ENCODE peak calls at places on chromosomes 3 and 15, in six cellular contexts. W is BJ, I is heart left ventricle, D is HCT116, U is epithelial cell of esophagus, H is NB4. V is an unnamed sample.

GRCh38 chr15:38726187-38726586 is 161.6 kb upstream of the RASGRP1 start:
- DNase-seq in D (no peak), W (no peak), U (peak; percentile 40), I (no peak), H (no peak), V (no peak)

GRCh38 chr3:129626744-129627349 is 20.4 kb upstream of the PLXND1 start:
- DNase-seq in H (peak; percentile 94), D (peak; percentile 78), W (no peak), U (peak; percentile 67), I (peak; percentile 95), V (peak; percentile 49)

GRCh38 chr3:112372396-112372795 is 39.4 kb downstream of the CD200 start:
- DNase-seq in H (peak; percentile 70), U (peak; percentile 17), I (no peak), D (no peak), W (no peak), V (no peak)

GRCh38 chr15:99592135-99592845 is 26.5 kb downstream of the MEF2A start:
- DNase-seq in U (peak; percentile 27), I (no peak), D (no peak), H (no peak), W (no peak), V (peak; percentile 45)

GRCh38 chr15:66356069-66356358 is 471 bp downstream of the TIPIN start:
- DNase-seq in I (no peak), W (no peak), U (no peak), D (no peak), H (no peak), V (no peak)

GRCh38 chr3:100650651-100651611 is 41.5 kb downstream of the ADGRG7 start:
- DNase-seq in D (no peak), I (no peak), U (peak; percentile 80), H (peak; percentile 57), W (peak; percentile 25), V (no peak)

GRCh38 chr3:66302288-66302687 is 81.5 kb downstream of the SLC25A26 start:
- DNase-seq in U (no peak), D (no peak), I (no peak), W (no peak), H (no peak), V (no peak)

GRCh38 chr3:65146149-65146548 is 458.3 kb upstream of the ADAMTS9 start:
- DNase-seq in W (no peak), D (no peak), I (no peak), H (no peak), U (peak; percentile 96), V (no peak)

GRCh38 chr3:13597661-13598060 is 48.7 kb downstream of the FBLN2 start:
- DNase-seq in W (no peak), H (no peak), I (no peak), D (no peak), U (no peak), V (no peak)

DNA sequence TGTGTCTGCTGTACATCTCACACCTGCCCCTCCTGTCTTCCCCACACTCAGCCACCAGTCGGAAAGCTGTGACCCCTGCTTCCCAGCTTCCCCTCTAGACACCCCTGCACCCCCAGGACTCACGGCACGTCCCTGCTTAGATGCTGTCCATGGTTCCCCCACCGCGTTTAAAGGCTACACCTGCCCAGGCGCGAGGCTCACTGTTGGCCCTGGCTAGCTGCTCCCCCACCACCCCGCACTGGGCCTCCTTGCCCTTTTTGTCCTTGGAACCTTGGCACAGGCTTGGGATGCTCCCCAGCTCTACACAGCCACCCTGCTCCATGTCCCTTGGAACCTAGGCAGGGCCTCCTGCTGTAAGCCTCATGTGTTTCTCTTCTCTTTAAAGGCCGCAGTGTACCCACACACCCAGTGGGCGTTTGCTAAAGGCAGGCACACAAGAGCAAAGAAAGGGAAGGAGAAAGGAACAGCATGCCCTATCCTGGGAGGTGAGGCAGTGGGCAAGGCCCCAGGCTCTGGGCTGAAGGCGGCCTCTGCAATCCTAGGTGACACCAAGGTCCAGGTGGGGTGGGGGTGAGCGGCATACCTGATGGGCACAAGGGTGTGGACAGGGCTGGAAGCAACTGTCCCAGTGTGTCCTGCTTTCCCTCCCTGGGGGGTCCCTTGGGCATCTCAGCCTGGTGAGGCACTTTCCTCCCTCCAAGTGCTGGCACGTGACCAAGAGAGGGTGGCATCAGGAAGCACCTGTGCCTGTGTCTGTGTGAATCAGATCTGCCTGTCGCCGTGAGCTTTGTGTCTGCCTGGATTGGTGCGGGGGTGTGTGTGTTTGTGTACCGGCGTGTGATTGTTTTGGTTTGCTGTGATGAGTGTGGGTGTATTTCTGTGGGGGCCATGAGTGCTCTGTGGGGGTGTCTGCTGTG is 54.4 kb downstream of the TPRA1 start:
- DNase-seq in H (no peak), D (no peak), I (no peak), U (no peak), W (no peak), V (no peak)
- H3K4me3 ChIP-seq in H (no peak overlapping the region), D (no peak overlapping the region), I (no peak overlapping the region), U (no peak overlapping the region), W (no peak overlapping the region), V (no peak overlapping the region)

DNA sequence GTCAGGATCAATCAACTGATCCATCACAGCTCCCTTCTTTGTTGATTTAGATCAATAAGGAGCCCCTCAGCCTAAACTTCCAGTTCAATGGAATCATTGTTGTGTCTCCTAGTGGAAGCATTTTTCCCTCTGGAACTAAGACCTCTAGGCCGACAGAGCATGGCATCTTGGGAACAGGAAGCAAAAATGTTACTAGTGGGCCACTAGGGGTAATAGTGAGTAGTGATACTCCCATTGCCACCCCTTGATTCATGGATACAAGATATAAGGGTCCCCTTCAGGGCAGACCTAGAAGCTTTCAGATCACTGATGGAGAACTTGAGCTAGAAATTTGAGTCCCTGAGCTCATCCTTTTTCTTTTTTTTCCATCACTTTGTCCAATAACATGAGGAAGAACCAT is 40.4 kb upstream of the AZI2 start:
- DNase-seq in H (no peak), D (no peak), I (no peak), W (no peak), U (no peak), V (no peak)
- TF ChIP-seq CTCF in H (no peak), D (no peak), I (no peak), W (no peak), U (no peak), V (no peak)

DNA sequence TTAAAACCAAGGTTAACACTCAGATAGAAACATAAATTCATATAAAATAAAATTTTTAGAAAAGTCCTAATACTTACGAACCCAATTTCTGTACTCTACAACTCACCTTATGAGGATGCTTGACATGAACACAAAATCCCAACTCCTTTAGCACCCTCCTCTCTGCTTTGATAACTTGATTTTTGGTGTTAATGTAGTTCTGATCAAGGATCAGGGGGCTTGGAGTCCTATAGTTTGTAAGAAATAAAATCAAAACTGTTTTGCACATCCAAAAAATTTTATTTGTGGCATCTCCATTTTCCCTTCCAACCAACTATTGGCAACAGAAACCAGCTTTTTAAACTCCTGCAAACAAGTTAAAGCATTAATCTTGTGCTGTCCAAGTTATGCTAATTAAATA is 7.0 kb downstream of the CCNL1 start:
- DNase-seq in H (no peak), I (no peak), W (no peak), D (no peak), U (no peak), V (no peak)
- H3K4me3 ChIP-seq in H (no peak overlapping the region), I (no peak overlapping the region), W (no peak overlapping the region), D (no peak overlapping the region), U (no peak overlapping the region), V (no peak overlapping the region)

GRCh38 chr3:126326629-126327028 is 30.6 kb downstream of the KLF15 start:
- DNase-seq in U (no peak), W (no peak), I (no peak), H (no peak), D (no peak), V (no peak)
- TF ChIP-seq CTCF in U (no peak), W (no peak), I (no peak), H (no peak), D (no peak), V (no peak)

DNA sequence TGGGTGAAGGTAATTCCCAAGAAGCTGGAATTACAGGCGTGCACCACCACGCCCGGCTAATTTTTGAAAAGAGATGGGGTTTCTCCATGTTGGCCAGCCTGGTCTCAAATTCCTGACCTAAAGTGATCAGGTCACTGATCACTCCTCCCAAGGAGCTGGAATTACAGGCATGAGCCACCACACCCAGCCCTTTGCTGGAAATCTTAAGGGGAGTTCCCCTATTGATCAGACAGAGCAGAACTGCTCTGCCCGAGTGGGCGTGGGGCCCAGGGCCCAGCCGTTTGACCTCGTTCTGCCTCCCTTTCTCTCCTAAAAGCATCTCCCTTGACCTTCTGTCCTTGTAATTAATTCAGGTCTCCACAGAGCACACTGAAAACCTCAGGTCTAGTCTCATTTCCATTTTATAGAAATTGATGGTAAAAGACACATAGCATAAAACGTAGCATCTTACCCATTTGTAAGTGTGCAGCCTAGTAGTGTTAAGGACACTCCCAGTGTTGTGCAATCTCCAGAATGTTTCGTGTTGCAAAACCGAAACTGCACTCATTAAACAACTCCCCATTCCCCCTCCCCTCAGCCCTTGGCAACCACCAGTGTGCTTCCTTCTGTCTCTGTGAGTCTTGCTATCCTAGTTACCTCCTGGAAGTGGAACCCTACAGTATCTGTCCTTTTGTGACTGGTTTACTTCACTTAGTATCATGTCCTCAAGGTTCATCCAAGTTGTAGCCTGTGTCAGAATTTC is 89.3 kb downstream of the SLCO3A1 start:
- DNase-seq in U (peak; percentile 99), W (peak; percentile 78), D (peak; percentile 28), H (peak; percentile 98), I (peak; percentile 81), V (no peak)
- H3K4me3 ChIP-seq in U (no peak overlapping the region), W (no peak overlapping the region), D (no peak overlapping the region), H (peak overlapping the region; percentile 49), I (no peak overlapping the region), V (no peak overlapping the region)

GRCh38 chr3:116337229-116337628 is 108.1 kb downstream of the LSAMP start:
- DNase-seq in D (no peak), U (no peak), H (no peak), I (no peak), W (no peak), V (no peak)
- TF ChIP-seq CTCF in D (peak; percentile 29), U (no peak), H (no peak), I (no peak), W (no peak), V (peak; percentile 11)

DNA sequence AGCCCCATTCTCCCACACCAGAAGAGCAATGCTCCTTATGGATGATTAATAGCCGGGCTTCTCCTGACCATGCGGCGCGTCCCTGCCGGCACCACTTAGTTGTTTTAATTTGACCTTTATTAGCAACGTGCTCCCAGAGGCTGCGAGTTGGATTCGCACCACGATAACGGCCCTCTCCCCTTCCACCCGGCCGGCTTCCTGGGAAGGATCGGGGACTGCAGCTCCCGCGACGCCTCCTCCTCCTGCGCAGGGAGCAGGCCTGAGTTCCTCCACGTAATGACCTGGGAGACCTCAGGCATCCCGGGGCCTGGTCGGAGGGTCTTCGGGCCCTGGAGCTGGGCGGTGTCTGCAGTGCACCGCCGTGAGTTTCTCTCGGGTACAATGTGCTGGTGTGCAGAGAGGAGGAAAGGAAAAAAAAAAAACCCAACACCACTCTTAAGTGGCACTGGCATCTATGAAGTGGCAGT is 243.3 kb upstream of the TOPAZ1 start:
- DNase-seq in I (no peak), W (no peak), D (no peak), U (peak; percentile 15), H (no peak), V (no peak)
- H3K4me3 ChIP-seq in I (peak overlapping the region; percentile 45), W (peak overlapping the region; percentile 84), D (no peak overlapping the region), U (peak overlapping the region; percentile 43), H (no peak overlapping the region), V (peak overlapping the region; percentile 58)